ENCODE peak calls at places on chromosomes 4 and X, in four cellular contexts. One of them, this sample, is unnamed.

GRCh38 chrX:25503826-25504225 is 488.1 kb upstream of the ARX start:
- DNase-seq in cardiac fibroblast: no peak
- DNase-seq in left lung: no peak
- DNase-seq in OCI-LY7: no peak
- DNase-seq in this sample: no peak

GRCh38 chr4:166174717-166175510 is 301.9 kb downstream of the TLL1 start:
- DNase-seq in cardiac fibroblast: peak; percentile 38
- DNase-seq in left lung: no peak
- DNase-seq in OCI-LY7: no peak
- DNase-seq in this sample: no peak

GRCh38 chrX:6313356-6313755 is 84.7 kb upstream of the NLGN4X start:
- DNase-seq in cardiac fibroblast: no peak
- DNase-seq in left lung: no peak
- DNase-seq in OCI-LY7: no peak
- DNase-seq in this sample: no peak

GRCh38 chr4:7852568-7853185 is 87.0 kb downstream of the AFAP1 start:
- DNase-seq in cardiac fibroblast: peak; percentile 50
- DNase-seq in left lung: no peak
- DNase-seq in OCI-LY7: no peak
- DNase-seq in this sample: no peak

GRCh38 chr4:73452953-73453700 is 17.1 kb downstream of the AFP start:
- DNase-seq in cardiac fibroblast: no peak
- DNase-seq in left lung: no peak
- DNase-seq in OCI-LY7: no peak
- DNase-seq in this sample: no peak

GRCh38 chr4:185711764-185712163 is 100.2 kb downstream of the SORBS2 start:
- DNase-seq in cardiac fibroblast: peak; percentile 35
- DNase-seq in left lung: no peak
- DNase-seq in OCI-LY7: no peak
- DNase-seq in this sample: no peak

GRCh38 chr4:153205028-153205648 is 895 bp downstream of the TRIM2 start:
- DNase-seq in cardiac fibroblast: no peak
- DNase-seq in left lung: no peak
- DNase-seq in OCI-LY7: no peak
- DNase-seq in this sample: no peak

GRCh38 chr4:24731448-24731847 is 63.9 kb upstream of the SOD3 start:
- DNase-seq in cardiac fibroblast: no peak
- DNase-seq in left lung: no peak
- DNase-seq in OCI-LY7: no peak
- DNase-seq in this sample: no peak

GRCh38 chr4:56245547-56246229 is 141.6 kb downstream of the AASDH start:
- DNase-seq in cardiac fibroblast: peak; percentile 25
- DNase-seq in left lung: no peak
- DNase-seq in OCI-LY7: no peak
- DNase-seq in this sample: no peak

GRCh38 chr4:159979953-159980352 is 877.1 kb downstream of the RAPGEF2 start:
- DNase-seq in cardiac fibroblast: no peak
- DNase-seq in left lung: no peak
- DNase-seq in OCI-LY7: no peak
- DNase-seq in this sample: no peak

GRCh38 chrX:70554081-70554480 is 109.4 kb downstream of the DLG3 start:
- DNase-seq in cardiac fibroblast: peak; percentile 46
- DNase-seq in left lung: no peak
- DNase-seq in OCI-LY7: no peak
- DNase-seq in this sample: no peak

GRCh38 chrX:23403849-23404248 is 69.2 kb downstream of the PTCHD1 start:
- DNase-seq in cardiac fibroblast: no peak
- DNase-seq in left lung: no peak
- DNase-seq in OCI-LY7: peak; percentile 0
- DNase-seq in this sample: no peak

GRCh38 chr4:149441338-149441737 is 374.3 kb downstream of the IQCM start:
- DNase-seq in cardiac fibroblast: peak; percentile 16
- DNase-seq in left lung: no peak
- DNase-seq in OCI-LY7: no peak
- DNase-seq in this sample: no peak

GRCh38 chrX:65671966-65672365 is 4.5 kb downstream of the MSN start:
- DNase-seq in cardiac fibroblast: peak; percentile 70
- DNase-seq in left lung: no peak
- DNase-seq in OCI-LY7: no peak
- DNase-seq in this sample: no peak

GRCh38 chr4:15961778-15962510 is 1.0 kb downstream of the FGFBP2 start:
- DNase-seq in cardiac fibroblast: no peak
- DNase-seq in left lung: no peak
- DNase-seq in OCI-LY7: no peak
- DNase-seq in this sample: no peak

GRCh38 chr4:151139814-151140213 is 40.4 kb downstream of the RPS3A start:
- DNase-seq in cardiac fibroblast: no peak
- DNase-seq in left lung: no peak
- DNase-seq in OCI-LY7: no peak
- DNase-seq in this sample: no peak

GRCh38 chrX:8288590-8288989 is 117.5 kb upstream of the VCX2 start:
- DNase-seq in cardiac fibroblast: no peak
- DNase-seq in left lung: no peak
- DNase-seq in OCI-LY7: no peak
- DNase-seq in this sample: no peak

GRCh38 chr4:123034023-123034422 is 111.6 kb upstream of the NUDT6 start:
- DNase-seq in cardiac fibroblast: no peak
- DNase-seq in left lung: no peak
- DNase-seq in OCI-LY7: no peak
- DNase-seq in this sample: no peak

GRCh38 chr4:164536829-164537228 is 217.1 kb upstream of the SMIM31 start:
- DNase-seq in cardiac fibroblast: no peak
- DNase-seq in left lung: no peak
- DNase-seq in OCI-LY7: no peak
- DNase-seq in this sample: no peak

GRCh38 chrX:51641421-51642021 is 22.8 kb upstream of the CENPVL3 start:
- DNase-seq in cardiac fibroblast: peak; percentile 71
- DNase-seq in left lung: no peak
- DNase-seq in OCI-LY7: peak; percentile 47
- DNase-seq in this sample: no peak

GRCh38 chrX:128781506-128781905 is 729.3 kb upstream of the ACTRT1 start:
- DNase-seq in cardiac fibroblast: no peak
- DNase-seq in left lung: no peak
- DNase-seq in OCI-LY7: peak; percentile 26
- DNase-seq in this sample: no peak

GRCh38 chr4:140996757-140997156 is 136.5 kb downstream of the RNF150 start:
- DNase-seq in cardiac fibroblast: peak; percentile 9
- DNase-seq in left lung: no peak
- DNase-seq in OCI-LY7: no peak
- DNase-seq in this sample: no peak

GRCh38 chrX:39176105-39176504 is 374.8 kb downstream of the MID1IP1 start:
- DNase-seq in cardiac fibroblast: no peak
- DNase-seq in left lung: no peak
- DNase-seq in OCI-LY7: no peak
- DNase-seq in this sample: no peak

GRCh38 chr4:125313989-125314602 is 659 bp upstream of the FAT4 start:
- DNase-seq in cardiac fibroblast: no peak
- DNase-seq in left lung: no peak
- DNase-seq in OCI-LY7: no peak
- DNase-seq in this sample: no peak

GRCh38 chr4:163048447-163048846 is 118.2 kb downstream of the NAF1 start:
- DNase-seq in cardiac fibroblast: peak; percentile 52
- DNase-seq in left lung: no peak
- DNase-seq in OCI-LY7: peak; percentile 44
- DNase-seq in this sample: no peak

GRCh38 chrX:119273807-119274192 is 37.7 kb downstream of the PGRMC1 start:
- DNase-seq in cardiac fibroblast: no peak
- DNase-seq in left lung: no peak
- DNase-seq in OCI-LY7: no peak
- DNase-seq in this sample: no peak

DNA sequence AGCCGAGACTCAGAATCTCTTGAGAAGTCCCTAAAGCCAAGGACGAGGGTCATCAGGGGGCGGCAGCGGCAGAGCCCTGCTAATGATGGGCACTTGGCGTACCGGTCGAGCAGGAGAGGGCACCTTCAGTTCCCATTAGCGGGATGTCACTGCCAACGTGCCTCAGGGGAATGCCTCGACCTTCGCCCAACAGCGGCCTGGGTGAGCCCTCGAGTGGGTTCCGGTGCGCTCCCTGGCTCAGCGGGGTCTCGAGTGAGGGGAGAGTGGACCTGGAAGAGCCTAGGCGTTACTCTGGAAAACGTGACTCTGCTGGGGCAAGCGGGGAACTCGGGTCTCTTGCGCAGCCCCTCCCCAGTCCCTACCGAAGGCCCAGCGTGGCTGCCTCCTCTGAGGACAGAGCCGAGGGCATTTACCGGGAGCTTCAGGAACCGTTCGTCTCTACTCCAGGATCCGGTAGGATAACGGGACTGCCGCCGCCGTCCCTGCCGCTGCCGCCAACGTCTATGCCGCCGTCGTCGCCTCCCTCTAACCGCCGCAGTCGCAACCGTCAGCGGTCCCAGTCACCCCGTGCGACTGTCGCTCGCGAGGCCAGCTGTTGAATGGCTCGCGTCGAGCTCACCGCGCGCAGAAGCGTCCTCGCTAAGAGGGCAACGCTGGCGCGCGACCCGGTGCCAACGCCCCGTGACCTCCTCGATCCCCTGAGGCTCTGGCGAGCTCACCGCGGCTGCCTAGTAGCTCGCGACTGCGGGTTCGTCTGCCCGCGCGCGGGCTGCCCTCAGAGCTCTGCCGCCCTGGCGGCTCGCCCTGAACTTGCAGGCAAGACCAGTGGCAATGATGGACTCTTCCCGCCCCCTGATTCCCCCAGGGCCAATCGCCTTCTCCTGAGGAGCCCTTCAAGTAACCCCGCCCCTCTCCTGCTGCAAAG is 37.1 kb downstream of the PGRMC1 start:
- DNase-seq in cardiac fibroblast: peak; percentile 51
- DNase-seq in left lung: peak; percentile 51
- DNase-seq in OCI-LY7: no peak
- DNase-seq in this sample: no peak
- TF ChIP-seq CTCF in cardiac fibroblast: peak; percentile 28
- TF ChIP-seq CTCF in left lung: no peak
- TF ChIP-seq CTCF in OCI-LY7: no peak
- TF ChIP-seq CTCF in this sample: peak; percentile 24

GRCh38 chr4:169185133-169185956 is 85.4 kb downstream of the SH3RF1 start:
- DNase-seq in cardiac fibroblast: no peak
- DNase-seq in left lung: no peak
- DNase-seq in OCI-LY7: no peak
- DNase-seq in this sample: no peak
- TF ChIP-seq CTCF in cardiac fibroblast: no peak
- TF ChIP-seq CTCF in left lung: no peak
- TF ChIP-seq CTCF in OCI-LY7: no peak
- TF ChIP-seq CTCF in this sample: no peak

GRCh38 chr4:45442466-45442865 is 681.4 kb downstream of the GABRG1 start:
- DNase-seq in cardiac fibroblast: peak; percentile 24
- DNase-seq in left lung: no peak
- DNase-seq in OCI-LY7: no peak
- DNase-seq in this sample: no peak
- TF ChIP-seq CTCF in cardiac fibroblast: peak; percentile 13
- TF ChIP-seq CTCF in left lung: no peak
- TF ChIP-seq CTCF in OCI-LY7: peak; percentile 55
- TF ChIP-seq CTCF in this sample: no peak

DNA sequence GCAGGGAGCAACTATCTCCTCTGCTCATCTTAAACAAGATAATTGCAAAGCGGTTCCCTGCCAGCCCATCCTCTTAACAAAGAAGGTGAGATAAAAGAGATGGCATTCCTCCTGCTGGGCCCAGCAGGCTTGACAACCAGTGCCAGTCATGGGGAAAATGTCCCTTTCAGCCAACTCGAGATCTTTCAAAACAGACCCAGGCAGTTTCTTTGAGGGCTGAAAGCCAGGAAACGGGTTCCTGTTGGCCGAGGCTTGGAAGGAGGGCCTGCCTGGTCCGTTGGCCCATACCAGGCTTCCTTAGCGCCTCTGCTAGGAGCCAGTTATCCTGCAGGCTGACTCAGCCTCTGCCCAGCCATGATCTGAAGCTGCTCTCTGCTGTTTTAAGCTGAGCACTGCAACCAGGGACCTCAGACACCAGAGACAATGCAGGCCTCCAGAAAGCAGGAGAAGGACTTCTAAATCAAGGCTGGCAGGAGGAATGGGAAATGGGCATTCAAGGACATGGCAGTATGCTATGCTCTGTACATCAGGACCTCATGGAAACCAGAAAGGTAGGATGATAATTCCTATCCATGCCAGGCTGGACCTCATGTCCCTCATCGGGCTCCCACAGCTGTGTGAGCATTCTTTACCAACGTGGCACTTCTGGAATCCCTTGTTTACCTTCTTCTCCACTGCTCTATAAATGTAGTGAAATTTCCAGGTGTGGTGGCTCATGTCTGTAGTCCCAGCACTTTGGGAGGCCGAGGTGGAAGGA is 42.4 kb upstream of the SLC2A9 start:
- DNase-seq in cardiac fibroblast: peak; percentile 96
- DNase-seq in left lung: peak; percentile 72
- DNase-seq in OCI-LY7: no peak
- DNase-seq in this sample: peak; percentile 77
- TF ChIP-seq CTCF in cardiac fibroblast: peak; percentile 92
- TF ChIP-seq CTCF in left lung: peak; percentile 46
- TF ChIP-seq CTCF in OCI-LY7: no peak
- TF ChIP-seq CTCF in this sample: peak; percentile 84

GRCh38 chr4:130026185-130026584 is 930.2 kb downstream of the C4orf33 start:
- DNase-seq in cardiac fibroblast: no peak
- DNase-seq in left lung: no peak
- DNase-seq in OCI-LY7: peak; percentile 57
- DNase-seq in this sample: no peak
- TF ChIP-seq CTCF in cardiac fibroblast: no peak
- TF ChIP-seq CTCF in left lung: no peak
- TF ChIP-seq CTCF in OCI-LY7: no peak
- TF ChIP-seq CTCF in this sample: no peak

GRCh38 chr4:171588764-171589163 is 224.4 kb upstream of the GALNTL6 start:
- DNase-seq in cardiac fibroblast: no peak
- DNase-seq in left lung: no peak
- DNase-seq in OCI-LY7: no peak
- DNase-seq in this sample: no peak

GRCh38 chr4:171599628-171600027 is 213.6 kb upstream of the GALNTL6 start:
- DNase-seq in cardiac fibroblast: no peak
- DNase-seq in left lung: no peak
- DNase-seq in OCI-LY7: no peak
- DNase-seq in this sample: no peak

GRCh38 chr4:171594293-171594692 is 218.9 kb upstream of the GALNTL6 start:
- DNase-seq in cardiac fibroblast: no peak
- DNase-seq in left lung: no peak
- DNase-seq in OCI-LY7: no peak
- DNase-seq in this sample: no peak
- TF ChIP-seq CTCF in cardiac fibroblast: no peak
- TF ChIP-seq CTCF in left lung: no peak
- TF ChIP-seq CTCF in OCI-LY7: no peak
- TF ChIP-seq CTCF in this sample: no peak

This sample was measured in CD14-positive monocyte.